ENCODE peak calls at places on chromosomes 4 and X, in six cellular contexts. C, I, X, L, W and A are unnamed samples.
A peak's percentile ranks its signal among the peaks of the same experiment; 100 is the strongest.

GRCh38 chr4:155079866-155080265 is 128.6 kb upstream of the NPY2R start:
- DNase-seq in L (no peak), W (peak; percentile 78), I (no peak), C (no peak), X (peak; percentile 30), A (no peak)

GRCh38 chr4:84726356-84726755 is 143.4 kb downstream of the CDS1 start:
- DNase-seq in X (no peak), I (no peak), L (no peak), C (no peak), W (no peak), A (no peak)

GRCh38 chrX:74119016-74119910 is 184.7 kb upstream of the ZCCHC13 start:
- DNase-seq in I (peak; percentile 18), W (peak; percentile 79), C (no peak), X (peak; percentile 28), L (no peak), A (no peak)

GRCh38 chrX:47264507-47265173 is 31.8 kb downstream of the USP11 start:
- DNase-seq in C (no peak), W (peak; percentile 43), X (peak; percentile 52), L (no peak), I (peak; percentile 62), A (no peak)

GRCh38 chr4:124934921-124935320 is 222.4 kb upstream of the ANKRD50 start:
- DNase-seq in I (no peak), L (no peak), X (no peak), W (no peak), C (no peak), A (no peak)

GRCh38 chr4:37882665-37883296 is 8.1 kb upstream of the TBC1D1 start:
- DNase-seq in X (peak; percentile 18), C (no peak), I (peak; percentile 2), L (no peak), W (no peak), A (no peak)

GRCh38 chrX:35244088-35244741 is 301.6 kb downstream of the FAM47B start:
- DNase-seq in C (no peak), W (no peak), I (no peak), L (no peak), X (no peak), A (no peak)

GRCh38 chr4:140238353-140239041 is 84.5 kb upstream of the MAML3 start:
- DNase-seq in C (peak; percentile 90), I (no peak), X (peak; percentile 96), W (no peak), L (peak; percentile 88), A (peak; percentile 80)

GRCh38 chr4:10416441-10416840 is 40.8 kb downstream of the ZNF518B start:
- DNase-seq in I (no peak), X (no peak), W (no peak), L (no peak), C (no peak), A (no peak)

GRCh38 chr4:182593413-182593812 is 323.8 kb downstream of the DCTD start:
- DNase-seq in C (no peak), W (no peak), X (no peak), I (no peak), L (no peak), A (no peak)

GRCh38 chrX:80876877-80877276 is 67.2 kb upstream of the BRWD3 start:
- DNase-seq in X (peak; percentile 51), I (peak; percentile 45), C (no peak), L (no peak), W (peak; percentile 56), A (no peak)

GRCh38 chrX:46204721-46205422 is 340.3 kb downstream of the ZNF674 start:
- DNase-seq in C (no peak), W (peak; percentile 64), I (peak; percentile 37), X (no peak), L (no peak), A (no peak)

GRCh38 chr4:25888781-25889180 is 25.2 kb upstream of the SMIM20 start:
- DNase-seq in I (no peak), X (peak; percentile 52), C (no peak), W (peak; percentile 14), L (no peak), A (no peak)

GRCh38 chr4:29708473-29708872 is 1011.7 kb upstream of the PCDH7 start:
- DNase-seq in X (no peak), I (no peak), L (no peak), W (peak; percentile 83), C (no peak), A (no peak)

GRCh38 chr4:110837896-110838450 is 215.1 kb upstream of the PITX2 start:
- DNase-seq in W (no peak), X (no peak), I (no peak), L (no peak), C (no peak), A (no peak)

GRCh38 chr4:32826169-32826568 is 2106.0 kb downstream of the PCDH7 start:
- DNase-seq in W (peak; percentile 17), C (no peak), X (no peak), L (no peak), I (peak; percentile 16), A (no peak)

GRCh38 chr4:40719008-40719623 is 30.6 kb upstream of the NSUN7 start:
- DNase-seq in L (no peak), I (peak; percentile 82), X (peak; percentile 79), W (peak; percentile 73), C (no peak), A (no peak)

GRCh38 chr4:105122334-105122733 is 24.3 kb upstream of the TET2 start:
- DNase-seq in I (peak; percentile 20), C (no peak), L (no peak), W (peak; percentile 56), X (peak; percentile 54), A (no peak)

DNA sequence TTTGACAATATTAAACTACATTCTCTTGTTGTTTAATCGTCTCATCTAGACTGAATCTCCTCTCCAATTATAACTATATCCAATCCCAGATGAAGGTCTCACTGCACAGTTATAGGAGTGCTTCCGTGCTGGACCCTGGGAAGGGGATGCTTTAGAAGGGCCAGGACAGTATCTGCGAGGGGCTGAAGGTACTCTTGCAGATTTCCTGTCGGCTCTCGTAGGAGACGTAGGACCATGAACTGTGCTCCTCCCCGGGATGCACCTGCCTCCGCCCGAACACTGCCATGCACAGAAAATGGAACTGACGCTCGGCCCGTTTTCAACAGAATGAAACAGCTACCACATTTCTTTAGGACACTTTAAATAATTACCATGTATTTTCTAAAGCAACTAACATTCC is 39.4 kb downstream of the FAT1 start:
- DNase-seq in W (no peak), X (no peak), L (no peak), I (no peak), C (no peak), A (no peak)
- H3K4me3 ChIP-seq in W (no peak overlapping the region), X (no peak overlapping the region), L (no peak overlapping the region), I (peak overlapping the region; percentile 22), C (no peak overlapping the region), A (no peak overlapping the region)

DNA sequence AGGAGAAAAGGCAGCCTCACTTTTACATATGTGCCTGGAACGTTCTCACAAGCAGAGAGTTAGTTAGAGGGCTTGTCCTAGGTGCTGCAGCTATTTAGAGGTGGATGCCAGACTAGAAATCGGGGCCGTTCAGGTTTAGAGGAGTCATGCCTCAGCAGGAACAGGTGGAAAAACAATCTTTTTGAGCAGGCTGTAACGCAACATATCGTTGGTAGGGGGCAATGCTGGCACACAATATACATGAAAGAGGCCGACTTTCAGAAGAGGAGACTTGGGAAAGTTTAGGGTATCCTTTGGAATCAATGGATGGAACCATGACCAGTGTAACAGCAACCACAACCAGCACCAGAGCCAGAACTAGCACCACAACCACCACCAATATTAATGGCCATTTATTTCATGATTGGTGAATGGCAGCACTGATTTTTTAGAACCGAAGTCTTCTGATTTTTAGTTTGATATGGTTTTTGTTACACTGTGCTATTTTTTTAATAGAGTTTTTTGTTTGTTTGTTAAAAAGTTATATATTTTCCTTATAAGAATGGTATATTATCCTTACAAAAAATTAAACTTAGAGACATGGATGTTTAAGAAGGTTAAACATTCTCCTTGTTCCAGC is 14.9 kb upstream of the PAQR3 start:
- DNase-seq in I (peak; percentile 12), C (no peak), L (no peak), X (peak; percentile 25), W (peak; percentile 58), A (no peak)
- TF ChIP-seq CTCF in I (peak; percentile 25), C (peak; percentile 35), L (peak; percentile 0), X (peak; percentile 41), W (peak; percentile 65), A (peak; percentile 18)

DNA sequence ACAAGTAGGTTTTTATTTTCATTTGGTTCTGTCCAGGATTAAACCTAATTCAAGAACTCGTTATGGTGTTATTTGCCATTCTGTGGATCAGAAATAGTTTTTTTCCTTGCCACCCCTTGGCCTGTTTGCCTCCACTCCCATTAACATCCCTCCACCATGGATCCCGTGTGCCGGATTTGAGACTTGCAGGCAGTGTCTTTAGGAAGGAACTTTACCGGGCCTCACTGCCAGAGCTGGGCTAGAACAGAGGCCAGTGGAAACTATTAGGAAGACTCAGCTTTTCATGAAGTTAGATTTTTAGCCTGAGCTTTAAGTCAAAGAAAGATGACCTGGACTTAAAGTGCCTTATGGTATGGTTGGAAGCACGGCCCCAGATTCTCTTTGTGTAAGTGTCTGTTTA is 2.4 kb downstream of the KLHL2 start:
- DNase-seq in X (no peak), L (no peak), W (peak; percentile 2), I (no peak), C (no peak), A (no peak)
- H3K4me1 ChIP-seq in X (peaks cover 25% of the 10 kb centered on the region), L (peaks cover 9% of the 10 kb centered on the region), W (peaks cover 61% of the 10 kb centered on the region), I (peaks cover 52% of the 10 kb centered on the region), C (no peaks in the 10 kb centered on the region), A (peaks cover 17% of the 10 kb centered on the region)

DNA sequence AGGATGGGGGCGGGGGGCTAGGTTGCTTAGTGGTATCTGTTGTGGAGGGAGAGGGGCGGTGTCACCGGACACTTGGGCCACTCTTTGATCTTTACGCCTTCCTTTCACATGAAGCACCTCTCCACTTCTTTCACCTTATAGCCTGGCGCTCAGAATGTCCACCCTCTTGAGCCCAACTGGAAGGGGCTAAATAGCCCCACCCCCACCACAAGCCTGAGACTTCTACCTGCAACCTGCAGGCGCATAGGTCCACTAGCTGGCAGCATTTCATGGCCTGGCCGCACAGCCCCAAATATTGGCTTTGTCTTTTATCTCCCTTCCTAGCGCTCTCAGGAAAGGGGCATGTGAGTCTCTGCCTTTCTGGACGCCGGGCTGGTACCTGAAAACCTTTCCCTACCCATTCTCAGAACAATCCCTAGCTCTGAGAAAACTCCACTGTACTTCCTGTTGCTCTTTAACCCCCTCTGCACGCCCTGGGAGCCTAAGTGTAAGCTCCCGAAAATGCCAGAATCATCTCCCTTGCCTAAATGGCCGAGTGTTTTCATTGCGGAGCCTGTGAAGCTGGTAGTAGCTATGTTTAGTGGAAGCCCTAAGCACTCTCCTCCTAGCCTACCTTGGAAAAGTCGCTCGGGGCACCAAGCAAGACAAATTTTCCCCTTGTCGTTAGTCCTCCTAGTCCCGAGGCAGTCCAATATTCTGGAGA is 1.2 kb upstream of the TRPC5 start:
- DNase-seq in I (no peak), W (no peak), L (no peak), X (no peak), C (no peak), A (no peak)
- H3K4me3 ChIP-seq in I (no peak overlapping the region), W (no peak overlapping the region), L (no peak overlapping the region), X (peak overlapping the region; percentile 35), C (no peak overlapping the region), A (no peak overlapping the region)

GRCh38 chr4:102610476-102610875 is 109.3 kb downstream of the NFKB1 start:
- DNase-seq in I (no peak), W (no peak), C (no peak), X (no peak), L (no peak), A (no peak)

GRCh38 chr4:102612195-102612594 is 111.0 kb downstream of the NFKB1 start:
- DNase-seq in L (no peak), W (no peak), C (no peak), I (no peak), X (no peak), A (no peak)

GRCh38 chr4:102608190-102608589 is 107.0 kb downstream of the NFKB1 start:
- DNase-seq in W (peak; percentile 40), C (no peak), L (no peak), X (no peak), I (no peak), A (no peak)

GRCh38 chr4:102612824-102613366 is 111.7 kb downstream of the NFKB1 start:
- DNase-seq in W (peak; percentile 56), C (no peak), X (no peak), L (no peak), I (no peak), A (no peak)

GRCh38 chr4:102610007-102610406 is 108.8 kb downstream of the NFKB1 start:
- DNase-seq in W (peak; percentile 22), L (no peak), X (peak; percentile 25), I (no peak), C (no peak), A (no peak)
- TF ChIP-seq CTCF in W (peak; percentile 52), L (no peak), X (peak; percentile 31), I (peak; percentile 44), C (peak; percentile 5), A (no peak)